ENCODE peak calls at places on chromosomes 3 and 15, in eight cellular contexts. One of them, this sample, is unnamed.

GRCh38 chr15:67136802-67137201 is 71.4 kb downstream of the SMAD3 start:
- DNase-seq in endothelial cell: no peak
- DNase-seq in A172: no peak
- DNase-seq in NCI-H2081: no peak
- DNase-seq in left lung: no peak
- DNase-seq in H54: no peak
- DNase-seq in caudate nucleus: no peak
- DNase-seq in AG08395: no peak
- DNase-seq in this sample: no peak

GRCh38 chr15:68463996-68464395 is 32.0 kb upstream of the ITGA11 start:
- DNase-seq in endothelial cell: no peak
- DNase-seq in A172: no peak
- DNase-seq in NCI-H2081: no peak
- DNase-seq in left lung: no peak
- DNase-seq in H54: no peak
- DNase-seq in caudate nucleus: no peak
- DNase-seq in AG08395: no peak
- DNase-seq in this sample: no peak

GRCh38 chr15:61764981-61765380 is 295.3 kb downstream of the VPS13C start:
- DNase-seq in endothelial cell: no peak
- DNase-seq in A172: no peak
- DNase-seq in NCI-H2081: no peak
- DNase-seq in left lung: no peak
- DNase-seq in H54: no peak
- DNase-seq in caudate nucleus: no peak
- DNase-seq in AG08395: no peak
- DNase-seq in this sample: no peak

GRCh38 chr15:39266882-39267281 is 314.0 kb upstream of the THBS1 start:
- DNase-seq in endothelial cell: no peak
- DNase-seq in A172: no peak
- DNase-seq in NCI-H2081: no peak
- DNase-seq in left lung: no peak
- DNase-seq in H54: no peak
- DNase-seq in caudate nucleus: no peak
- DNase-seq in AG08395: no peak
- DNase-seq in this sample: no peak

GRCh38 chr15:39447431-39447830 is 133.4 kb upstream of the THBS1 start:
- DNase-seq in endothelial cell: no peak
- DNase-seq in A172: no peak
- DNase-seq in NCI-H2081: no peak
- DNase-seq in left lung: no peak
- DNase-seq in H54: no peak
- DNase-seq in caudate nucleus: no peak
- DNase-seq in AG08395: no peak
- DNase-seq in this sample: no peak

GRCh38 chr3:38986901-38987300 is 64.8 kb downstream of the SCN11A start:
- DNase-seq in endothelial cell: no peak
- DNase-seq in A172: no peak
- DNase-seq in NCI-H2081: no peak
- DNase-seq in left lung: no peak
- DNase-seq in H54: no peak
- DNase-seq in caudate nucleus: no peak
- DNase-seq in AG08395: no peak
- DNase-seq in this sample: no peak

GRCh38 chr3:155701882-155702465 is 42.9 kb downstream of the PLCH1 start:
- DNase-seq in endothelial cell: no peak
- DNase-seq in A172: peak
- DNase-seq in NCI-H2081: peak
- DNase-seq in left lung: no peak
- DNase-seq in H54: no peak
- DNase-seq in caudate nucleus: no peak
- DNase-seq in AG08395: peak
- DNase-seq in this sample: peak

GRCh38 chr3:40179016-40179415 is 130.5 kb upstream of the EIF1B start:
- DNase-seq in endothelial cell: peak
- DNase-seq in A172: peak
- DNase-seq in NCI-H2081: peak
- DNase-seq in left lung: peak
- DNase-seq in H54: peak
- DNase-seq in caudate nucleus: peak
- DNase-seq in AG08395: peak
- DNase-seq in this sample: peak

GRCh38 chr3:115134648-115135347 is 12.3 kb downstream of the ZBTB20 start:
- DNase-seq in endothelial cell: no peak
- DNase-seq in A172: no peak
- DNase-seq in NCI-H2081: no peak
- DNase-seq in left lung: no peak
- DNase-seq in H54: no peak
- DNase-seq in caudate nucleus: no peak
- DNase-seq in AG08395: no peak
- DNase-seq in this sample: no peak

GRCh38 chr3:129596194-129597086 is 10.0 kb downstream of the PLXND1 start:
- DNase-seq in endothelial cell: no peak
- DNase-seq in A172: peak
- DNase-seq in NCI-H2081: peak
- DNase-seq in left lung: peak
- DNase-seq in H54: peak
- DNase-seq in caudate nucleus: peak
- DNase-seq in AG08395: peak
- DNase-seq in this sample: no peak

GRCh38 chr3:194387276-194387675 is 11.8 kb downstream of the GP5 start:
- DNase-seq in endothelial cell: no peak
- DNase-seq in A172: no peak
- DNase-seq in NCI-H2081: no peak
- DNase-seq in left lung: no peak
- DNase-seq in H54: no peak
- DNase-seq in caudate nucleus: no peak
- DNase-seq in AG08395: no peak
- DNase-seq in this sample: no peak

GRCh38 chr3:109563149-109563548 is 225.8 kb upstream of the DPPA4 start:
- DNase-seq in endothelial cell: no peak
- DNase-seq in A172: no peak
- DNase-seq in NCI-H2081: no peak
- DNase-seq in left lung: no peak
- DNase-seq in H54: no peak
- DNase-seq in caudate nucleus: no peak
- DNase-seq in AG08395: no peak
- DNase-seq in this sample: no peak